ENCODE peak calls at places on chromosomes 1 and 21, in four cellular contexts. I is GM20000, W is iPS-NIHi11, L is D721Med. H is an unnamed sample.

GRCh38 chr1:66271904-66272254 is 262.1 kb upstream of the SGIP1 start:
- DNase-seq in I (no peak), W (no peak), L (no peak), H (peak)

GRCh38 chr1:170225735-170226524 is 80.2 kb downstream of the NTMT2 start:
- DNase-seq in I (no peak), W (no peak), L (no peak), H (no peak)

GRCh38 chr21:44991538-44992483 is 52.0 kb downstream of the SLX9 start:
- DNase-seq in I (no peak), W (no peak), L (no peak), H (no peak)

GRCh38 chr1:59242345-59242744 is 54.5 kb upstream of the FGGY start:
- DNase-seq in I (no peak), W (no peak), L (no peak), H (no peak)

GRCh38 chr1:29876902-29877301 is 640.6 kb downstream of the PTPRU start:
- DNase-seq in I (no peak), W (no peak), L (no peak), H (no peak)

GRCh38 chr21:35075546-35075945 is 26.4 kb upstream of the RUNX1 start:
- DNase-seq in I (no peak), W (no peak), L (no peak), H (peak)

GRCh38 chr1:52195161-52195560 is 53.3 kb downstream of the ZFYVE9 start:
- DNase-seq in I (no peak), W (no peak), L (no peak), H (no peak)

GRCh38 chr1:31620631-31621497 is 3.4 kb downstream of the HCRTR1 start:
- DNase-seq in I (no peak), W (no peak), L (no peak), H (no peak)

GRCh38 chr1:153375511-153375910 is at the start of gene S100A12:
- DNase-seq in I (no peak), W (no peak), L (no peak), H (no peak)

GRCh38 chr1:242086093-242086492 is 87.2 kb upstream of the MAP1LC3C start:
- DNase-seq in I (no peak), W (peak), L (no peak), H (no peak)

GRCh38 chr1:226809785-226810571 is 60.4 kb upstream of the PSEN2 start:
- DNase-seq in I (no peak), W (no peak), L (no peak), H (peak)

GRCh38 chr1:234654002-234654733 is 44.2 kb upstream of the IRF2BP2 start:
- DNase-seq in I (no peak), W (no peak), L (no peak), H (no peak)

GRCh38 chr1:3393024-3393986 is 61.2 kb upstream of the ARHGEF16 start:
- DNase-seq in I (no peak), W (peak), L (no peak), H (no peak)

GRCh38 chr1:240170806-240171205 is 79.1 kb downstream of the FMN2 start:
- DNase-seq in I (no peak), W (no peak), L (no peak), H (no peak)

GRCh38 chr1:88169939-88170338 is 514.1 kb upstream of the PKN2 start:
- DNase-seq in I (no peak), W (no peak), L (no peak), H (no peak)

GRCh38 chr1:207959141-207959825 is 48.4 kb upstream of the CD34 start:
- DNase-seq in I (peak), W (peak), L (no peak), H (peak)

GRCh38 chr1:116697892-116698595 is 30.5 kb upstream of the IGSF3 start:
- DNase-seq in I (no peak), W (no peak), L (no peak), H (no peak)

GRCh38 chr1:228007054-228007800 is 429 bp downstream of the WNT3A start:
- DNase-seq in I (no peak), W (no peak), L (peak), H (no peak)

GRCh38 chr21:36658926-36659325 is 40.0 kb upstream of the SIM2 start:
- DNase-seq in I (no peak), W (no peak), L (no peak), H (no peak)

GRCh38 chr1:16077430-16078245 is 4.2 kb upstream of the FAM131C start:
- DNase-seq in I (no peak), W (no peak), L (no peak), H (no peak)

GRCh38 chr1:59156526-59157196 is 140.2 kb upstream of the FGGY start:
- DNase-seq in I (no peak), W (peak), L (no peak), H (peak)

GRCh38 chr1:1614204-1614953 is 921 bp upstream of the MIB2 start:
- DNase-seq in I (no peak), W (no peak), L (no peak), H (no peak)

GRCh38 chr1:228463559-228464455 is 23.4 kb upstream of the RNF187 start:
- DNase-seq in I (peak), W (peak), L (no peak), H (peak)

GRCh38 chr1:165350861-165351260 is 5.7 kb downstream of the LMX1A start:
- DNase-seq in I (no peak), W (no peak), L (no peak), H (no peak)

GRCh38 chr1:244878681-244879080 is 14.3 kb upstream of the HNRNPU start:
- DNase-seq in I (no peak), W (no peak), L (no peak), H (no peak)

GRCh38 chr1:230169454-230170152 is 102.6 kb downstream of the GALNT2 start:
- DNase-seq in I (no peak), W (no peak), L (no peak), H (peak)

GRCh38 chr1:162016616-162017015 is 7.1 kb downstream of the OLFML2B start:
- DNase-seq in I (no peak), W (no peak), L (no peak), H (no peak)

GRCh38 chr1:208601569-208601968 is 357.4 kb upstream of the PLXNA2 start:
- DNase-seq in I (no peak), W (no peak), L (no peak), H (no peak)

GRCh38 chr1:11132571-11133293 is 33.1 kb upstream of the EXOSC10 start:
- DNase-seq in I (no peak), W (no peak), L (no peak), H (no peak)

GRCh38 chr1:12251442-12251841 is 21.6 kb downstream of the VPS13D start:
- DNase-seq in I (no peak), W (no peak), L (no peak), H (no peak)

GRCh38 chr1:28736450-28737244 is at the start of gene YTHDF2:
- DNase-seq in I (peak), W (peak), L (peak), H (peak)

GRCh38 chr21:32073190-32073589 is 200.4 kb downstream of the HUNK start:
- DNase-seq in I (no peak), W (no peak), L (no peak), H (no peak)

GRCh38 chr1:33424205-33424604 is 6.7 kb downstream of the PHC2 start:
- DNase-seq in I (no peak), W (no peak), L (no peak), H (no peak)

GRCh38 chr1:224217655-224218615 is 34.9 kb downstream of the DEGS1 start:
- DNase-seq in I (no peak), W (no peak), L (no peak), H (no peak)

GRCh38 chr1:16172964-16173446 is 17.1 kb upstream of the EPHA2 start:
- DNase-seq in I (no peak), W (no peak), L (no peak), H (no peak)

GRCh38 chr1:25219661-25220251 is 12.5 kb downstream of the SYF2 start:
- DNase-seq in I (no peak), W (no peak), L (no peak), H (no peak)

GRCh38 chr1:195064358-195064757 is 1543.9 kb downstream of the KCNT2 start:
- DNase-seq in I (no peak), W (no peak), L (no peak), H (no peak)

GRCh38 chr1:99850458-99850974 is 355 bp downstream of the AGL start:
- DNase-seq in I (peak), W (no peak), L (no peak), H (no peak)

H was measured in Ammon's horn.